ENCODE peak calls at places on chromosome 12, in four cellular contexts. P is neural progenitor cell, I is kidney, T is tibial artery. Q is an unnamed sample.

GRCh38 chr12:102534899-102535298 is 54.5 kb upstream of the IGF1 start:
- DNase-seq in P (no peak), I (peak), T (no peak), Q (no peak)

GRCh38 chr12:98750511-98750910 is 105.4 kb downstream of the APAF1 start:
- DNase-seq in P (no peak), I (no peak), T (no peak), Q (no peak)

GRCh38 chr12:19759229-19759628 is 319.9 kb downstream of the AEBP2 start:
- DNase-seq in P (no peak), I (no peak), T (no peak), Q (no peak)

GRCh38 chr12:48159976-48160525 is 2.7 kb upstream of the ASB8 start:
- DNase-seq in P (no peak), I (no peak), T (no peak), Q (no peak)

GRCh38 chr12:106170285-106170684 is 31.5 kb upstream of the NUAK1 start:
- DNase-seq in P (no peak), I (no peak), T (no peak), Q (no peak)

GRCh38 chr12:109759076-109759420 is 45.4 kb downstream of the FAM222A start:
- DNase-seq in P (no peak), I (no peak), T (no peak), Q (no peak)

GRCh38 chr12:56256326-56256960 is 1.7 kb downstream of the ANKRD52 start:
- DNase-seq in P (peak), I (no peak), T (no peak), Q (no peak)

GRCh38 chr12:65170245-65170881 is 980 bp downstream of the LEMD3 start:
- DNase-seq in P (peak), I (peak), T (peak), Q (peak)

GRCh38 chr12:40727774-40728483 is 35.7 kb downstream of the CNTN1 start:
- DNase-seq in P (no peak), I (peak), T (no peak), Q (no peak)

GRCh38 chr12:45407188-45407850 is 191.4 kb downstream of the ANO6 start:
- DNase-seq in P (no peak), I (no peak), T (no peak), Q (no peak)

GRCh38 chr12:501722-502447 is 42.1 kb downstream of the B4GALNT3 start:
- DNase-seq in P (no peak), I (no peak), T (no peak), Q (no peak)

GRCh38 chr12:7602287-7602686 is 63.4 kb downstream of the APOBEC1 start:
- DNase-seq in P (no peak), I (no peak), T (no peak), Q (no peak)

GRCh38 chr12:12927211-12928079 is 24.5 kb downstream of the GPRC5D start:
- DNase-seq in P (no peak), I (peak), T (no peak), Q (peak)

GRCh38 chr12:56878010-56878339 is 56.2 kb downstream of the SDR9C7 start:
- DNase-seq in P (no peak), I (no peak), T (no peak), Q (no peak)

GRCh38 chr12:103548622-103549601 is 38.2 kb upstream of the STAB2 start:
- DNase-seq in P (peak), I (no peak), T (peak), Q (peak)

GRCh38 chr12:103546959-103547358 is 40.1 kb upstream of the STAB2 start:
- DNase-seq in P (no peak), I (no peak), T (no peak), Q (no peak)

GRCh38 chr12:103542078-103542477 is 45.0 kb upstream of the STAB2 start:
- DNase-seq in P (no peak), I (no peak), T (no peak), Q (no peak)

GRCh38 chr12:103547929-103548328 is 39.1 kb upstream of the STAB2 start:
- DNase-seq in P (peak), I (no peak), T (no peak), Q (no peak)
- TF ChIP-seq CTCF in P (peak), I (no peak), T (no peak), Q (no peak)

GRCh38 chr12:121811434-121812319 is 7.9 kb downstream of the SETD1B start:
- DNase-seq in P (peak), I (peak), T (no peak), Q (peak)
- TF ChIP-seq CTCF in P (peak), I (peak), T (peak), Q (peak)

DNA sequence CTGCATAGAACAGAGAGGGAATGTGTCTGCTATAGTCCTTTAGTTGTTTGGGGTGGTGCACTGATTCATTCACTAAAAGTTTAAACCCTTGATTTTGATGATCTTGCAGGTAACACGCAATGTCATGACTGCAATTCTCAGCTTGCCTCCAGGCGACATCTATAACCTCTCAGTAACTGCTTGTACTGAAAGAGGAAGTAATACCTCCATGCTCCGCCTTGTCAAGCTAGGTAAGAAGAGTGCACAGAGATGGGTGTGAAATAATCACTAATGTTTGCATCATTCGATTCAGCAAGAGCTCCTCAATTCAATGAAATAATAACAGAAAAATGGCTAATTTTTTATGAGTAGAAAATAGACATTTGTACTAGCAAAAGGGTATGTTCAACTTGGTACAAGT is 203.7 kb downstream of the PTPRO start:
- DNase-seq in P (no peak), I (no peak), T (no peak), Q (no peak)
- TF ChIP-seq CTCF in P (no peak), I (no peak), T (no peak), Q (no peak)

DNA sequence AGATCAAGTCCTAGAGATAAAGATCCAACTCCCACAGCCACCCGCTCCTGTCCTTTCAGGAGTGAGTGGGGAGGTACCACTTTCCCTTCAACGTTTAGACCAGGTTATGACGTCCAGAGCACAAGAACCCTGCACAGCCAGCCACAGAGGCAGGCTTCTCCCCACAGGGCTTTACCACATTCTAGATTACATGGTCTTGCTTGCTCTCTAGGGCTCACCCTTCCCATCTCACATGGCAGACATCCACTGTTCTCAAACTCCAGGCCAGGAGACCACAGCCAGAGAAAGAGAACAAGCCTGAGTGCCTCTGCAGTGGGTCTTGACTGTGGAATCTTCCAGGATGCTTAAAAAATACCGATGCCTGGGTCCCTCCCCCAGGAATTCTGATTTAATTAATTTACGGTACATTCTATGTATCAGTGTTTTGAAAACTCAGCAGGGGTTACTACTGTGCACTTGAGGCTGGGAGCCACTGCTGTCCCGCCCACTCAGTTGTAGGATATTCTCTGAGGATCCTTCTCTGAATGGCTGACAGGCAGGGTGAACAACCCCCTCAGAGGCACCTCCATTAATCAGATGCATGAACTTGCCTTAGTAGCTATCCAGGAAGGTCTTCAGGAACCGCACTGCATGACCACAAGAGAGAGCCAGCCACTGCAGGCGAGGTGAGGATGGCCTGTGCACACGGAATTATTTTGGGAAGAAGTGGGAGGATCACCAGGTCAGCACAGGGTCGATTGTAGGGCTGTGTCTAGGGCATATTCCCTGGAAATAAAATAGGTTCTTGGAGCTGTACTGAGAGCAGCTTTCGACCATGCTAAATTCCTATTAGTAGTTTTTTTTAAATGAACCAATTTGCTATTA is 21.5 kb upstream of the SOCS2 start:
- DNase-seq in P (no peak), I (no peak), T (no peak), Q (no peak)
- TF ChIP-seq CTCF in P (no peak), I (no peak), T (no peak), Q (no peak)

DNA sequence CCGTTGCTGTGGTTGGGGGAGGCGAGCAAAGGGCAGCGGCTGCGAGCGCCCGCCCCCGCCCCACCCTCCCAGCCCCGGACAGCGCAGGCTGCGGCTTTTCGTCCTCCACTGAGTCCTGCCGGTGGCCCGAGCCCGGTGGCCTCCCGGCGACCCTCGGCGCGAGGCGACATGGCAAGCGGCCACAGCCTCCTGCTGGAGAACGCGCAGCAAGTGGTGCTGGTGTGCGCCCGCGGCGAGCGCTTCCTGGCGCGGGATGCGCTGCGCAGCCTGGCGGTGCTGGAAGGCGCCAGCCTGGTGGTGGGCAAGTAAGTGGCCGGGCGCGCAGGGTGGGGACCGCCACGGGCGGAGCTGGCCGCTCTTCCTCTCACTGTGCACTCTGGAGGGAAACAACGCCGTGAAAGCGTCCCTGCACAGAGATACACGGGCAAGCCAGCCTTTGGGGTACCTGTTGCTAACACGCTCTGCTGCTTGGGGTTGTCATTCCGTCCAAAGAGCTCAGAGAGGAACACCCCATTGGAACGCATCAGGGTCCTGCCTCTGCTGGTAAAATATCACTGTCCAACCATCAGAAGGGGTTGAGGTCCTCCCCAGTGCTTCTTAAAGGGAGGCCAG is at the start of gene AMDHD1:
- DNase-seq in P (peak), I (peak), T (peak), Q (peak)
- TF ChIP-seq CTCF in P (peak), I (peak), T (no peak), Q (peak)

GRCh38 chr12:104226672-104227071 is 11.1 kb downstream of the TXNRD1 start:
- DNase-seq in P (no peak), I (no peak), T (no peak), Q (no peak)

GRCh38 chr12:104232609-104233280 is 17.2 kb downstream of the TXNRD1 start:
- DNase-seq in P (no peak), I (no peak), T (no peak), Q (no peak)

GRCh38 chr12:104230704-104231103 is 15.1 kb downstream of the TXNRD1 start:
- DNase-seq in P (no peak), I (no peak), T (no peak), Q (no peak)

GRCh38 chr12:104234926-104235499 is 19.4 kb downstream of the TXNRD1 start:
- DNase-seq in P (peak), I (no peak), T (no peak), Q (no peak)

DNA sequence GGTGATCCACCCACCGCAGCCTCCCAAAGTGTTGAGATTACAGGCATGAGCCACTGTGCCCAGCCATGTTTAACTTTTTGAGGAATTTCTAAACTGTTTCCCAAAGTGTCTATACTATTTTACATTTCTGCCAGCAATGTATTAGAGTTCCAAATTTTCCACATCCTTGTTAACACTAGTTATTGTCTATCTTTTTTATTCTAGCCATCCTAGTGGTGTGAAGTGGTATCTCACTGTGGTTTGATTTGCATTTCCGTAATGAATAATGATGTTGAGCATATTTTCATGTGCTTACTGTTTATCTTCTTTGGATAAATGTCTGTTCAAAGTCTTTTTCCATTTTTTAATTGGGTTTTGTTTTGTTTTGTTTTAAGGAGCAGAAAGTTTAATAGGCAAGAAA is 14.7 kb downstream of the TXNRD1 start:
- DNase-seq in P (no peak), I (no peak), T (no peak), Q (no peak)
- TF ChIP-seq CTCF in P (peak), I (no peak), T (no peak), Q (peak)

DNA sequence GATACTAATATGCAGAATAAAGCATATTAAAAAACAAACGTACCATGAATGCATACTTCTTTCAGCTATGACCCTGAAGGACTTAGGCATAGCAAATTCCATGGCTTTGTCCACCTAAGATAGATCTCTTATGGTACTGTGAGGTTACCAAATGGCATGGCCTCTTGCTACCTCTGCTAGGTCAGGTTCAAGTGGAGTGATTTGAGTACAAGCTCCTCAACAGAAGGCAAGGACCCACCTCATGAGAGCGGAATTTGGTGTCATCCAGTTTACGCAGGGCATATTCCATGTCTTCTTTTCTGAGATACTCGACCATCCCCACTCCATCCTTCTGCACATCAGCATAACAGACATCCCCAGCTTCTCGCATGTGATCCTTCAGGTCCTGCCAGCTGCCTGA is 5.8 kb downstream of the SRSF9 start:
- DNase-seq in P (no peak), I (no peak), T (no peak), Q (no peak)
- TF ChIP-seq CTCF in P (no peak), I (no peak), T (no peak), Q (no peak)

GRCh38 chr12:52023182-52023975 is 16.6 kb downstream of the TAMALIN start:
- DNase-seq in P (peak), I (peak), T (peak), Q (peak)

GRCh38 chr12:52025301-52026172 is 18.8 kb downstream of the TAMALIN start:
- DNase-seq in P (peak), I (peak), T (peak), Q (peak)

GRCh38 chr12:52026267-52026666 is 19.5 kb downstream of the TAMALIN start:
- DNase-seq in P (no peak), I (no peak), T (no peak), Q (no peak)

GRCh38 chr12:52022841-52023181 is 16.1 kb downstream of the TAMALIN start:
- DNase-seq in P (peak), I (no peak), T (no peak), Q (no peak)

GRCh38 chr12:52023976-52024688 is 17.4 kb downstream of the TAMALIN start:
- DNase-seq in P (no peak), I (no peak), T (no peak), Q (no peak)
- TF ChIP-seq CTCF in P (no peak), I (no peak), T (peak), Q (peak)

DNA sequence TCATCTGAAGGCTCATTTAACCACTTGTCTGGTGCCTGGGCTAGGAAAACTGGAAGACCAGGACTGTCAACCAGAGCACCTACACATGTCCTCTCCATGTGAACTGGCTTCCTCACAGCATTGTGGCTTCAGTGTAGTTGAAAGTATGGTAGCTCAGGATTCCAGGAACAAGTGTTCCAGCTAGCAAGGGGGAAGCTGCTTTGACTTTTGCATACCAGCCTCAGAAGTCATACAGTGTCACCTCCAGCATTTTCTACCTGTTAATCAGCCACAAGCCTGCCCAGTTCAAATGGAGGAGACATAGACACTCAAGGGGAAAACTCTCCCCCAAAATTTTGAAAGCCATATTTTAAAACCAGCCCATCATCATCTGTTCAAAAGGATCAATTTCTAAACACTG is 212.8 kb upstream of the CAND1 start:
- DNase-seq in P (no peak), I (no peak), T (no peak), Q (no peak)
- TF ChIP-seq CTCF in P (no peak), I (no peak), T (no peak), Q (no peak)

GRCh38 chr12:3203713-3204112 is 126.5 kb downstream of the TSPAN9 start:
- DNase-seq in P (no peak), I (no peak), T (no peak), Q (no peak)

GRCh38 chr12:3204143-3204542 is 127.0 kb downstream of the TSPAN9 start:
- DNase-seq in P (no peak), I (no peak), T (no peak), Q (no peak)

GRCh38 chr12:3201741-3202500 is 124.7 kb downstream of the TSPAN9 start:
- DNase-seq in P (no peak), I (no peak), T (no peak), Q (no peak)

GRCh38 chr12:3200779-3201738 is 123.9 kb downstream of the TSPAN9 start:
- DNase-seq in P (peak), I (no peak), T (no peak), Q (no peak)

GRCh38 chr12:3202734-3203446 is 125.7 kb downstream of the TSPAN9 start:
- DNase-seq in P (peak), I (no peak), T (peak), Q (peak)
- TF ChIP-seq CTCF in P (peak), I (peak), T (peak), Q (peak)